ENCODE peak calls at places on chromosomes 5 and 9, in four cellular contexts. One of them, this sample, is unnamed.

GRCh38 chr5:155082401-155082800 is 68.8 kb downstream of the KIF4B start:
- DNase-seq in BJ: peak; percentile 34
- DNase-seq in dorsolateral prefrontal cortex: no peak
- DNase-seq in adrenal gland: no peak
- DNase-seq in this sample: no peak

GRCh38 chr9:92294297-92294676 is 790 bp upstream of the IARS1 start:
- DNase-seq in BJ: no peak
- DNase-seq in dorsolateral prefrontal cortex: no peak
- DNase-seq in adrenal gland: no peak
- DNase-seq in this sample: no peak

GRCh38 chr9:133844876-133845658 is 106.9 kb upstream of the SARDH start:
- DNase-seq in BJ: no peak
- DNase-seq in dorsolateral prefrontal cortex: no peak
- DNase-seq in adrenal gland: peak; percentile 96
- DNase-seq in this sample: no peak

GRCh38 chr5:168875839-168876238 is 296.7 kb upstream of the PANK3 start:
- DNase-seq in BJ: no peak
- DNase-seq in dorsolateral prefrontal cortex: no peak
- DNase-seq in adrenal gland: no peak
- DNase-seq in this sample: no peak

GRCh38 chr9:126471084-126471611 is 142.6 kb upstream of the LMX1B start:
- DNase-seq in BJ: no peak
- DNase-seq in dorsolateral prefrontal cortex: peak; percentile 45
- DNase-seq in adrenal gland: peak; percentile 71
- DNase-seq in this sample: no peak

GRCh38 chr5:134536876-134537275 is 11.4 kb downstream of the JADE2 start:
- DNase-seq in BJ: no peak
- DNase-seq in dorsolateral prefrontal cortex: no peak
- DNase-seq in adrenal gland: no peak
- DNase-seq in this sample: no peak

GRCh38 chr9:77170991-77171699 is 6.2 kb upstream of the VPS13A start:
- DNase-seq in BJ: no peak
- DNase-seq in dorsolateral prefrontal cortex: no peak
- DNase-seq in adrenal gland: no peak
- DNase-seq in this sample: no peak

GRCh38 chr9:8733096-8733954 is 933.7 kb upstream of the DMAC1 start:
- DNase-seq in BJ: no peak
- DNase-seq in dorsolateral prefrontal cortex: peak; percentile 66
- DNase-seq in adrenal gland: peak; percentile 21
- DNase-seq in this sample: peak; percentile 35

GRCh38 chr9:97615439-97616072 is 17.6 kb downstream of the TSTD2 start:
- DNase-seq in BJ: no peak
- DNase-seq in dorsolateral prefrontal cortex: peak; percentile 68
- DNase-seq in adrenal gland: peak; percentile 85
- DNase-seq in this sample: peak; percentile 69

GRCh38 chr5:64019746-64020145 is 57.5 kb upstream of the HTR1A start:
- DNase-seq in BJ: no peak
- DNase-seq in dorsolateral prefrontal cortex: no peak
- DNase-seq in adrenal gland: no peak
- DNase-seq in this sample: no peak

GRCh38 chr5:92508271-92508670 is 1072.7 kb downstream of the NR2F1-AS1 start:
- DNase-seq in BJ: no peak
- DNase-seq in dorsolateral prefrontal cortex: no peak
- DNase-seq in adrenal gland: no peak
- DNase-seq in this sample: no peak

GRCh38 chr5:133244242-133244641 is 192.4 kb downstream of the HSPA4 start:
- DNase-seq in BJ: no peak
- DNase-seq in dorsolateral prefrontal cortex: no peak
- DNase-seq in adrenal gland: no peak
- DNase-seq in this sample: no peak

GRCh38 chr5:51414516-51414915 is 31.3 kb downstream of the ISL1 start:
- DNase-seq in BJ: no peak
- DNase-seq in dorsolateral prefrontal cortex: no peak
- DNase-seq in adrenal gland: no peak
- DNase-seq in this sample: no peak

GRCh38 chr9:136095028-136095494 is at the start of gene NACC2:
- DNase-seq in BJ: no peak
- DNase-seq in dorsolateral prefrontal cortex: no peak
- DNase-seq in adrenal gland: peak; percentile 68
- DNase-seq in this sample: peak; percentile 70

GRCh38 chr9:133682961-133683493 is 46.9 kb downstream of the DBH start:
- DNase-seq in BJ: no peak
- DNase-seq in dorsolateral prefrontal cortex: no peak
- DNase-seq in adrenal gland: no peak
- DNase-seq in this sample: no peak

GRCh38 chr5:17228833-17229291 is 11.4 kb downstream of the BASP1 start:
- DNase-seq in BJ: no peak
- DNase-seq in dorsolateral prefrontal cortex: no peak
- DNase-seq in adrenal gland: no peak
- DNase-seq in this sample: no peak

GRCh38 chr5:172853355-172853975 is 19.4 kb downstream of the ERGIC1 start:
- DNase-seq in BJ: no peak
- DNase-seq in dorsolateral prefrontal cortex: no peak
- DNase-seq in adrenal gland: no peak
- DNase-seq in this sample: no peak

DNA sequence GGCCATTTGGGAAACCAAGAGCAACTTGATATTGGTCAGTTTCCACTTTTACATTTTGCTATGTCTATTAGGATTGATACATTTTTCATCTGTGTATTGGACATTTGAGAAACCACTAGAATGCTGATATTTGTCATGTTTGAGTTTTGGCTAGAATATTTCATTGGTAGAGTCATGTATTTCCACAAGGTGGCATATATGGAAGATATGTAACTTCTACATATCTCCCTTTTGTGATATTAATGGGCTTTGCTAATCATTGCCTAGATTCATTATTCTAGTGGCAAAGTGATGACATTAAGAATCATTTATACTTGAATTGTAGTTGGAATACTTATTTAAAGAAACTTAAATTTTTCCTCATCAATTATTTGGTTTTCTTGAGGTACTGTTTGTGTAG is 692.9 kb upstream of the EDIL3 start:
- DNase-seq in BJ: no peak
- DNase-seq in dorsolateral prefrontal cortex: no peak
- DNase-seq in adrenal gland: no peak
- DNase-seq in this sample: no peak
- TF ChIP-seq CTCF in BJ: no peak
- TF ChIP-seq CTCF in dorsolateral prefrontal cortex: no peak
- TF ChIP-seq CTCF in adrenal gland: no peak
- TF ChIP-seq CTCF in this sample: no peak

DNA sequence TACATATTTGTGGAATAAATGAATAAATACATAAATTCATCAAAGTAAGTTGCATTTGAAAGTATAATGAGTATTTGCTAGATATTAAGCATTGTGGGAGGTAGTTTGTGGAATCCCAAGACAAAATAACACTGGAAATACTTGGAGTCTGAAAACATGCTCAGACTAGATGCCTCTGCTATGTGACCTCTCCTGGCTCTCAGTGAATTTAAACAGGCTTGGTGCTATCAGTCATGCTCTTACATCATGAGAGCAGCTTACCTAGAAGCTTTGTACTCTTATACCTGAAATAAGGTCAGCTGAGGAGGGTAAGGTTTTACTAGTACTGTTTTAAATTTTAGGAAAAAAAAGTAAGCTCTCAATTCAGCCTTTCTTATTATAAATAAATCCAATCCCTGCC is 37.1 kb upstream of the RANBP6 start:
- DNase-seq in BJ: no peak
- DNase-seq in dorsolateral prefrontal cortex: no peak
- DNase-seq in adrenal gland: no peak
- DNase-seq in this sample: no peak
- TF ChIP-seq CTCF in BJ: no peak
- TF ChIP-seq CTCF in dorsolateral prefrontal cortex: no peak
- TF ChIP-seq CTCF in adrenal gland: no peak
- TF ChIP-seq CTCF in this sample: no peak

GRCh38 chr9:33785914-33786313 is 9.4 kb upstream of the PRSS3 start:
- DNase-seq in BJ: no peak
- DNase-seq in dorsolateral prefrontal cortex: no peak
- DNase-seq in adrenal gland: no peak
- DNase-seq in this sample: no peak
- TF ChIP-seq CTCF in BJ: peak; percentile 37
- TF ChIP-seq CTCF in dorsolateral prefrontal cortex: no peak
- TF ChIP-seq CTCF in adrenal gland: no peak
- TF ChIP-seq CTCF in this sample: no peak

DNA sequence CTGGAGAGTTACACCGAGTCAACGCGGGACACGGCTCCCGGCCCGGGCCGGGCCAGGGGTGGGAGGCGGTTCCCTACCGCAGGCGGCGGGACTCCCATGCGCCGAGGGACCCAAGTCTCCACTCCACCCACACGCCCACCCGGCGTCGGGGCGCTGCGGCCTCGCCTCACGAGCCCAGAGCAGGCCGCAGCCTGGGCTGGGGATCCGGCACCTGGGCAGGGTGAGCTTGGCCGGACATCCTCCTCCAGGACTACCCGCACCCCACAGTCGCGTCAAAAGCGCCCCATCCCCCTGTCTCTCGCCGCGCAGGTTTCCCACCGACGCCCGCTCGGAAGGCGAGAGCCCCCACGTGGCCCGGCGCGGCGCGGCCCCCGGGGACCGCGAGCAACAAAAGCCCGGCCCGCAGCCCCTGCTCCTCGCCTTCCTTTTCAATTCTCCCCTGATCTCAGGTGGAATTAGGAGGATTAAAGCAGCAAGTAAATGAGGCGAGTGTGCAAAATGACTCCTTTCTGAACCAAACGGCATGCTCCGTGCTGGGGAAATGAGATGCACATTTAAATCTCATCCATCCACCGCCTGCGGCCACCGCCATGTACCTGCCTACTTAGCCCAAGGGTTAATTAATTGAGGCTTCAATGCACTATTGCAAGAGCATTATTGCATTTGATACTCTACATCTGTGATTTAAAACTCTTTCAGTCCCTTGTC is 196.6 kb upstream of the TBCA start:
- DNase-seq in BJ: no peak
- DNase-seq in dorsolateral prefrontal cortex: no peak
- DNase-seq in adrenal gland: no peak
- DNase-seq in this sample: peak; percentile 46
- TF ChIP-seq CTCF in BJ: peak; percentile 26
- TF ChIP-seq CTCF in dorsolateral prefrontal cortex: peak; percentile 25
- TF ChIP-seq CTCF in adrenal gland: no peak
- TF ChIP-seq CTCF in this sample: no peak

GRCh38 chr5:123273984-123274383 is 149.2 kb downstream of the CEP120 start:
- DNase-seq in BJ: no peak
- DNase-seq in dorsolateral prefrontal cortex: no peak
- DNase-seq in adrenal gland: no peak
- DNase-seq in this sample: no peak
- TF ChIP-seq CTCF in BJ: no peak
- TF ChIP-seq CTCF in dorsolateral prefrontal cortex: peak; percentile 30
- TF ChIP-seq CTCF in adrenal gland: no peak
- TF ChIP-seq CTCF in this sample: no peak

DNA sequence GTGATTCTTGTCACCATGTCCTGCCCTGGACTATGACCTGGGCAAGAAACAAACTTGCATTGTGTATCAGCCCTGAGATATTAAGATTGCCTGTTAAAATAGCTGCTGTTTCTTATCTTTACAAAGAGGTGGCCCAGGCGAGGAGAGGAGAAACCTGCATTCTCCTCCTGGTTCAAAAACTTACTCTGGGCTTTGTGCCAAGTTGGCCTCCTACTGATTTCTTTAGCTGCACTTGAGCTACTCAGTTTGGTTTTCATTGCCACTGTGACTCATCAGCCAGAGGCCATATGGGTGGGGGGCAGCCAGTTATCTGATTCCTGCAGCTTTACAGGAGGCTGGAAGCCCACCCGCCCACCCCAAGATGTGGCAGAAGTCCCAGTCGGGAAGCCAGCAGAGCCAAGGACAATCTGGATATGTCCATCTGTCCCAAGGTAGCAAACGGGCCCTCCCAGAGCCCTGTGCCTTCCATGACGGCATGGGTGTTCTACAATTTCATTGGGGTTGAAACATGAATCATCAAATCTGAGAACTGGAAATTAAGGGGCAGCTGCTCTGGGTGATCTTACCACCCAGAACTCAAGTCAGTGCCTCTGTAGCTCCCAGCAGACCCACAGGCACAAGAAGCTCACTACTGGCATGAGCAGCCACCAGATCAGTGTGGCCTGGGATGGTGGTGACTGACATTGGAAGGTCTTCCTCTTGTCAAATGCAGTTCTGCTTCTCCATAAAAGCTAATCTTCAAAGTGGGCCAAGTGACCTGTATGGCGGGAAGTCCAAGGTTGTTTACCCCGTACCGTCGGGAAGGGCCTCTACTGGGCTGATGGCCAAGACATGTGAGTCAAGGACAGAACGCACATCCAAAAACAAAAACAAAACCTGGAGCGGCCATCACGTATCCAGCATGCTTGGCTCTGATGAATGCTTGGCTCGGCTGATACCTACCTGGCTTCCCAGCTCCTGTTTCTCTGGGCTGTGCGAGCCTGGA is 15.5 kb downstream of the FCN2 start:
- DNase-seq in BJ: no peak
- DNase-seq in dorsolateral prefrontal cortex: no peak
- DNase-seq in adrenal gland: peak; percentile 88
- DNase-seq in this sample: no peak
- TF ChIP-seq CTCF in BJ: no peak
- TF ChIP-seq CTCF in dorsolateral prefrontal cortex: no peak
- TF ChIP-seq CTCF in adrenal gland: no peak
- TF ChIP-seq CTCF in this sample: no peak